ENCODE peak calls at places on chromosomes 7 and 10, in four cellular contexts. One of them, this sample, is unnamed.

GRCh38 chr10:89915970-89916369 is 214.6 kb downstream of the KIF20B start:
- DNase-seq in B cell: no peak
- DNase-seq in nephron progenitor cell: no peak
- DNase-seq in endothelial cell: no peak
- DNase-seq in this sample: no peak

GRCh38 chr7:157603005-157603404 is 266.2 kb downstream of the DNAJB6 start:
- DNase-seq in B cell: no peak
- DNase-seq in nephron progenitor cell: no peak
- DNase-seq in endothelial cell: no peak
- DNase-seq in this sample: no peak

GRCh38 chr10:85319826-85320225 is 991.4 kb downstream of the CCSER2 start:
- DNase-seq in B cell: no peak
- DNase-seq in nephron progenitor cell: no peak
- DNase-seq in endothelial cell: no peak
- DNase-seq in this sample: no peak

GRCh38 chr7:115300228-115300870 is 378.5 kb downstream of the MDFIC start:
- DNase-seq in B cell: no peak
- DNase-seq in nephron progenitor cell: no peak
- DNase-seq in endothelial cell: no peak
- DNase-seq in this sample: no peak

GRCh38 chr10:70341016-70341415 is 41.4 kb downstream of the LRRC20 start:
- DNase-seq in B cell: no peak
- DNase-seq in nephron progenitor cell: no peak
- DNase-seq in endothelial cell: no peak
- DNase-seq in this sample: no peak

GRCh38 chr7:27921081-27921836 is 181.3 kb downstream of the TAX1BP1 start:
- DNase-seq in B cell: no peak
- DNase-seq in nephron progenitor cell: peak; percentile 22
- DNase-seq in endothelial cell: peak; percentile 56
- DNase-seq in this sample: peak; percentile 30

GRCh38 chr7:4479367-4480039 is 202.6 kb upstream of the FOXK1 start:
- DNase-seq in B cell: no peak
- DNase-seq in nephron progenitor cell: peak; percentile 33
- DNase-seq in endothelial cell: no peak
- DNase-seq in this sample: peak; percentile 36

GRCh38 chr10:121988361-121989324 is at the start of gene TACC2:
- DNase-seq in B cell: no peak
- DNase-seq in nephron progenitor cell: no peak
- DNase-seq in endothelial cell: no peak
- DNase-seq in this sample: no peak

GRCh38 chr10:3094565-3095168 is 27.3 kb downstream of the PFKP start:
- DNase-seq in B cell: no peak
- DNase-seq in nephron progenitor cell: no peak
- DNase-seq in endothelial cell: no peak
- DNase-seq in this sample: no peak

GRCh38 chr7:113890326-113891030 is 28.3 kb downstream of the PPP1R3A start:
- DNase-seq in B cell: no peak
- DNase-seq in nephron progenitor cell: no peak
- DNase-seq in endothelial cell: no peak
- DNase-seq in this sample: no peak

GRCh38 chr7:112182749-112183148 is 23.4 kb downstream of the DOCK4 start:
- DNase-seq in B cell: no peak
- DNase-seq in nephron progenitor cell: no peak
- DNase-seq in endothelial cell: no peak
- DNase-seq in this sample: no peak

GRCh38 chr7:143263266-143264195 is at the start of gene GSTK1:
- DNase-seq in B cell: peak; percentile 79
- DNase-seq in nephron progenitor cell: peak; percentile 80
- DNase-seq in endothelial cell: peak; percentile 67
- DNase-seq in this sample: peak; percentile 55

GRCh38 chr10:105837951-105838350 is 1196.9 kb downstream of the SORCS3 start:
- DNase-seq in B cell: no peak
- DNase-seq in nephron progenitor cell: no peak
- DNase-seq in endothelial cell: no peak
- DNase-seq in this sample: no peak

GRCh38 chr10:69481280-69481679 is 30.0 kb downstream of the TSPAN15 start:
- DNase-seq in B cell: no peak
- DNase-seq in nephron progenitor cell: no peak
- DNase-seq in endothelial cell: no peak
- DNase-seq in this sample: no peak

GRCh38 chr10:110524179-110524863 is 26.6 kb downstream of the DUSP5 start:
- DNase-seq in B cell: no peak
- DNase-seq in nephron progenitor cell: no peak
- DNase-seq in endothelial cell: no peak
- DNase-seq in this sample: no peak
- TF ChIP-seq CTCF in B cell: no peak
- TF ChIP-seq CTCF in nephron progenitor cell: no peak
- TF ChIP-seq CTCF in endothelial cell: no peak
- TF ChIP-seq CTCF in this sample: no peak

DNA sequence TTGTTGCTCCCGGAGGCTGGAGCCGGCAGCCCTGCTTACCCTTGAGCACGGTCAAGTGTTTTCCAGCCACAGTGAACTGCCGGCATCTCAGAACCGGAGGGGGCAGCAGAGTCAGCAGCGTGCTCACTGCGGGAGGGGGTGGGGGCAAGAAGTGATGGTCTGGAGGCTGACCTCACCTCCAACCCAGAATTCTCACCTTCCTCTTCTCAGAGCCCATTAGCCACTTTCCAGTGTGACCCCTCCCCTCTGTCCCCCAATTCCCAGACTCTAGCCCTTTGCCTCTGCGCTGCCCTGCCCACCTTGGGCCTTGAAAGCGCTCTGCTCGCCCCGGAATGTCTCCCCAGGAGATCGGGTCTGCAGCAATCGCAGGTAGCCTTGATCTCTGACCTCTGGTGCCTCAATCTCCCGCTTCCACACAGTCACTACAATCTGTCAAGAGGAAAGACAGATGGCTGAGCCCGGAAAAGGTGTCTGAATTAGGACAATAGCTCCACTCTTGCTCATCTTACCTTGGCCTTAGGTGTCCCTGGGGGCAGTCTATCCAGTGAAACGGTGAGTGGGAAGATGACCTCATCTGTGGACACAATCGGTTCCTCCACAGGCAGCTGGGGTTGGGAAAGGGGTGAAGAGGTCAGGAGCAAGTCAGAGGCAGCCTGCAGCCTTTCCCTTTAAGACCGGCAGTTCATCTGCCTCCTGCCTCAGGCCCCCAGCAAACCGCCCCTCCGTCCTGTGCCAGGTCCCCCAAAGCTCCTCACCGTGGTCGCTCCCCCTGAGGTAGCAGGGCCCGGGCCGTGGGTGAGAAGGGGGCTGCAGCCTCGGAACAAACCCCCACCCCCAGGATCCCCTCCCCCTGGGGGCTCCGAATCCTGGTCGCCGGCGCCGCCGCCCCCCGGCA is 942 bp downstream of the TRAPPC14 start:
- DNase-seq in B cell: no peak
- DNase-seq in nephron progenitor cell: no peak
- DNase-seq in endothelial cell: peak; percentile 39
- DNase-seq in this sample: no peak
- TF ChIP-seq CTCF in B cell: no peak
- TF ChIP-seq CTCF in nephron progenitor cell: no peak
- TF ChIP-seq CTCF in endothelial cell: no peak
- TF ChIP-seq CTCF in this sample: no peak

GRCh38 chr7:95688931-95689453 is 83.4 kb upstream of the DYNC1I1 start:
- DNase-seq in B cell: no peak
- DNase-seq in nephron progenitor cell: no peak
- DNase-seq in endothelial cell: no peak
- DNase-seq in this sample: no peak

GRCh38 chr7:95693551-95694333 is 78.6 kb upstream of the DYNC1I1 start:
- DNase-seq in B cell: no peak
- DNase-seq in nephron progenitor cell: no peak
- DNase-seq in endothelial cell: no peak
- DNase-seq in this sample: no peak

GRCh38 chr7:95690367-95690947 is 81.9 kb upstream of the DYNC1I1 start:
- DNase-seq in B cell: no peak
- DNase-seq in nephron progenitor cell: peak; percentile 27
- DNase-seq in endothelial cell: peak; percentile 24
- DNase-seq in this sample: peak; percentile 32

GRCh38 chr7:95691464-95691863 is 80.9 kb upstream of the DYNC1I1 start:
- DNase-seq in B cell: no peak
- DNase-seq in nephron progenitor cell: no peak
- DNase-seq in endothelial cell: no peak
- DNase-seq in this sample: no peak

DNA sequence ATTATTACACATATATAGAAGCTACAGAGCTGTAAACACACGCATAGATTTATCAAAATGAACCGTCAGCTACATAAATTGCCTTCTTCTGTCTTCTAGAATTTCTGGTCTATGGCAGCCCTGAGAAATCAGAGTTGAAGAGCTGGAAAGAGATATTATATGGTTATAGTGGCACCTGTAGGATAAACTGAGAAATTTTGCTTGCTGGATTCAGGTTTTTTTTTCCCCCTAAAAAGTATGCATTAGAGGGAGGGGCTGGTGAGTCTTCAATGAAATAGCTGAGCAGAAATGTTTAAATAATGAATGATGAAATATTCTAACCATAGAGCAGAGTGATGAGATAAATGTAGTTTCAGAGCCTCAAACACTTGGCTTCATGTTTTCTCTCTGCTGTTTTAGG is 78.0 kb upstream of the DYNC1I1 start:
- DNase-seq in B cell: no peak
- DNase-seq in nephron progenitor cell: no peak
- DNase-seq in endothelial cell: no peak
- DNase-seq in this sample: no peak
- TF ChIP-seq CTCF in B cell: no peak
- TF ChIP-seq CTCF in nephron progenitor cell: no peak
- TF ChIP-seq CTCF in endothelial cell: no peak
- TF ChIP-seq CTCF in this sample: no peak

GRCh38 chr7:70812511-70812910 is 319.4 kb upstream of the GALNT17 start:
- DNase-seq in B cell: no peak
- DNase-seq in nephron progenitor cell: no peak
- DNase-seq in endothelial cell: no peak
- DNase-seq in this sample: no peak

GRCh38 chr7:70805360-70805759 is 326.6 kb upstream of the GALNT17 start:
- DNase-seq in B cell: no peak
- DNase-seq in nephron progenitor cell: no peak
- DNase-seq in endothelial cell: no peak
- DNase-seq in this sample: no peak

GRCh38 chr7:70810558-70811139 is 321.3 kb upstream of the GALNT17 start:
- DNase-seq in B cell: no peak
- DNase-seq in nephron progenitor cell: no peak
- DNase-seq in endothelial cell: no peak
- DNase-seq in this sample: no peak

GRCh38 chr7:70808876-70809275 is 323.1 kb upstream of the GALNT17 start:
- DNase-seq in B cell: no peak
- DNase-seq in nephron progenitor cell: no peak
- DNase-seq in endothelial cell: no peak
- DNase-seq in this sample: no peak

GRCh38 chr7:70807650-70808049 is 324.3 kb upstream of the GALNT17 start:
- DNase-seq in B cell: no peak
- DNase-seq in nephron progenitor cell: no peak
- DNase-seq in endothelial cell: no peak
- DNase-seq in this sample: no peak
- TF ChIP-seq CTCF in B cell: no peak
- TF ChIP-seq CTCF in nephron progenitor cell: no peak
- TF ChIP-seq CTCF in endothelial cell: no peak
- TF ChIP-seq CTCF in this sample: no peak

DNA sequence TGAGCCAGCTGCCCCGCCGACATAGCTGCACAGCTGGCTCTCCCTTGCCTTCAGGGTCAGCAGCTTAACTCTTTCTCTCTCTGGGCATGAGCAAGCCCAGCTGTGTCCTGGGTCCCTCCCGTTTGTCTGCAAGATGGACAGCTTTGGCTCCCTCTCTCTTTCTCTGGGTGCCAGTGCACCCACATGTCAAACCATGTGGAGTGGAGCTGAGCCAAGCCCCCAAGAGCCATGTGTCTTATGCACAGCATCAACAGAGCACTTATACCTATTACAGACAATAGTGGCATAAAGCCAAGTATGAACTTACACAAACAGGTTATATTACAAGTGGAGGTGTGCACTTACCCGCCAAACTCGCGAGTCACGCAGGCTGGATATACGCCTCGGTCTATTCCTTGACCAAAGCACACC is 35.7 kb upstream of the MTPAP start:
- DNase-seq in B cell: no peak
- DNase-seq in nephron progenitor cell: no peak
- DNase-seq in endothelial cell: peak; percentile 19
- DNase-seq in this sample: peak; percentile 20
- TF ChIP-seq CTCF in B cell: peak; percentile 58
- TF ChIP-seq CTCF in nephron progenitor cell: no peak
- TF ChIP-seq CTCF in endothelial cell: peak; percentile 25
- TF ChIP-seq CTCF in this sample: peak; percentile 51

DNA sequence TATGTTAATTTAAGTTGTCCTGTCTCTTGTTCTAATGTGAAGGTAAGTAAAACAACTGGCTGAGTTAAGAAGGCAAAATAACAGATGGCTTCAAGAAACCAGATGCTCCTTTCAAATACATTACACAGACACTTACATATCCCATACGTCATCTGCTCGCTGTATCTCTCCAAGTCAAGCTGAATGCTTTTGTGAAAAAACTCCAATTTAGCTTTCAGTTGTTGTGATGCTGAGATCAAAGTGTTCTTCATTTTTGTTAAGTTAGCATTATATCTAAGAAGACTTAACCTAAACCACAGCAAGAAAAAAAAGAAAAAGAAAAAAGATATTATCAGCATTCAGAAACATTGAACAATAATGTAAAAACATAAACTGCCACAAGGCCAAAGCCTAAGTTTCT is 18.5 kb upstream of the ERLIN1 start:
- DNase-seq in B cell: no peak
- DNase-seq in nephron progenitor cell: no peak
- DNase-seq in endothelial cell: no peak
- DNase-seq in this sample: no peak
- TF ChIP-seq CTCF in B cell: no peak
- TF ChIP-seq CTCF in nephron progenitor cell: no peak
- TF ChIP-seq CTCF in endothelial cell: no peak
- TF ChIP-seq CTCF in this sample: no peak

This sample was measured in neural crest cell.